ENCODE peak calls at places on chromosome 2, in five cellular contexts. One of them, this sample, is unnamed.

GRCh38 chr2:21330786-21331391 is 207.1 kb downstream of the TDRD15 start:
- DNase-seq in mammary epithelial cell: no peak
- DNase-seq in RWPE2: no peak
- DNase-seq in HCT116: no peak
- DNase-seq in IMR-90: peak; percentile 38
- DNase-seq in this sample: no peak

GRCh38 chr2:26669099-26669498 is 23.4 kb upstream of the KCNK3 start:
- DNase-seq in mammary epithelial cell: no peak
- DNase-seq in RWPE2: no peak
- DNase-seq in HCT116: no peak
- DNase-seq in IMR-90: no peak
- DNase-seq in this sample: no peak

GRCh38 chr2:34991508-34992274 is 1363.9 kb upstream of the CRIM1 start:
- DNase-seq in mammary epithelial cell: no peak
- DNase-seq in RWPE2: no peak
- DNase-seq in HCT116: no peak
- DNase-seq in IMR-90: no peak
- DNase-seq in this sample: no peak

GRCh38 chr2:11517906-11518305 is 15.9 kb upstream of the GREB1 start:
- DNase-seq in mammary epithelial cell: no peak
- DNase-seq in RWPE2: no peak
- DNase-seq in HCT116: no peak
- DNase-seq in IMR-90: no peak
- DNase-seq in this sample: no peak

GRCh38 chr2:36411962-36412444 is 56.4 kb downstream of the CRIM1 start:
- DNase-seq in mammary epithelial cell: no peak
- DNase-seq in RWPE2: no peak
- DNase-seq in HCT116: no peak
- DNase-seq in IMR-90: no peak
- DNase-seq in this sample: peak; percentile 53

GRCh38 chr2:207896525-207897295 is 127.0 kb upstream of the FZD5 start:
- DNase-seq in mammary epithelial cell: no peak
- DNase-seq in RWPE2: no peak
- DNase-seq in HCT116: no peak
- DNase-seq in IMR-90: no peak
- DNase-seq in this sample: no peak

GRCh38 chr2:181483221-181483620 is 26.0 kb downstream of the ITGA4 start:
- DNase-seq in mammary epithelial cell: no peak
- DNase-seq in RWPE2: no peak
- DNase-seq in HCT116: no peak
- DNase-seq in IMR-90: no peak
- DNase-seq in this sample: no peak

GRCh38 chr2:235555356-235555755 is 61.5 kb downstream of the AGAP1 start:
- DNase-seq in mammary epithelial cell: no peak
- DNase-seq in RWPE2: no peak
- DNase-seq in HCT116: no peak
- DNase-seq in IMR-90: no peak
- DNase-seq in this sample: no peak

GRCh38 chr2:209640358-209640757 is 131.3 kb upstream of the UNC80 start:
- DNase-seq in mammary epithelial cell: peak; percentile 66
- DNase-seq in RWPE2: no peak
- DNase-seq in HCT116: no peak
- DNase-seq in IMR-90: no peak
- DNase-seq in this sample: no peak

GRCh38 chr2:105746177-105747080 is 1.7 kb downstream of the NCK2 start:
- DNase-seq in mammary epithelial cell: peak; percentile 63
- DNase-seq in RWPE2: peak; percentile 79
- DNase-seq in HCT116: no peak
- DNase-seq in IMR-90: no peak
- DNase-seq in this sample: peak; percentile 15

GRCh38 chr2:88697361-88698026 is 6.0 kb downstream of the RPIA start:
- DNase-seq in mammary epithelial cell: no peak
- DNase-seq in RWPE2: no peak
- DNase-seq in HCT116: no peak
- DNase-seq in IMR-90: no peak
- DNase-seq in this sample: no peak

GRCh38 chr2:222915092-222915957 is 54.5 kb downstream of the ACSL3 start:
- DNase-seq in mammary epithelial cell: no peak
- DNase-seq in RWPE2: no peak
- DNase-seq in HCT116: peak; percentile 4
- DNase-seq in IMR-90: peak; percentile 41
- DNase-seq in this sample: peak; percentile 66

GRCh38 chr2:11831415-11831814 is 85.0 kb downstream of the LPIN1 start:
- DNase-seq in mammary epithelial cell: no peak
- DNase-seq in RWPE2: no peak
- DNase-seq in HCT116: no peak
- DNase-seq in IMR-90: no peak
- DNase-seq in this sample: no peak

GRCh38 chr2:192292478-192292877 is 97.7 kb upstream of the TMEFF2 start:
- DNase-seq in mammary epithelial cell: no peak
- DNase-seq in RWPE2: no peak
- DNase-seq in HCT116: no peak
- DNase-seq in IMR-90: no peak
- DNase-seq in this sample: no peak

GRCh38 chr2:226873051-226873620 is 37.3 kb downstream of the RHBDD1 start:
- DNase-seq in mammary epithelial cell: no peak
- DNase-seq in RWPE2: no peak
- DNase-seq in HCT116: no peak
- DNase-seq in IMR-90: peak; percentile 59
- DNase-seq in this sample: no peak

GRCh38 chr2:168562971-168563370 is 106.9 kb downstream of the CERS6 start:
- DNase-seq in mammary epithelial cell: no peak
- DNase-seq in RWPE2: no peak
- DNase-seq in HCT116: no peak
- DNase-seq in IMR-90: no peak
- DNase-seq in this sample: no peak

GRCh38 chr2:159960413-159960812 is 102.0 kb downstream of the PLA2R1 start:
- DNase-seq in mammary epithelial cell: peak; percentile 91
- DNase-seq in RWPE2: no peak
- DNase-seq in HCT116: peak; percentile 12
- DNase-seq in IMR-90: peak; percentile 85
- DNase-seq in this sample: peak; percentile 72

GRCh38 chr2:99682280-99683060 is 192.7 kb upstream of the REV1 start:
- DNase-seq in mammary epithelial cell: no peak
- DNase-seq in RWPE2: no peak
- DNase-seq in HCT116: no peak
- DNase-seq in IMR-90: peak; percentile 60
- DNase-seq in this sample: peak; percentile 65

GRCh38 chr2:37389984-37390765 is 45.7 kb downstream of the QPCT start:
- DNase-seq in mammary epithelial cell: peak; percentile 98
- DNase-seq in RWPE2: no peak
- DNase-seq in HCT116: peak; percentile 28
- DNase-seq in IMR-90: peak; percentile 96
- DNase-seq in this sample: peak; percentile 60

GRCh38 chr2:99615247-99615771 is 125.5 kb upstream of the REV1 start:
- DNase-seq in mammary epithelial cell: no peak
- DNase-seq in RWPE2: no peak
- DNase-seq in HCT116: peak; percentile 21
- DNase-seq in IMR-90: no peak
- DNase-seq in this sample: no peak

GRCh38 chr2:237508361-237508760 is 21.3 kb downstream of the MLPH start:
- DNase-seq in mammary epithelial cell: no peak
- DNase-seq in RWPE2: no peak
- DNase-seq in HCT116: no peak
- DNase-seq in IMR-90: no peak
- DNase-seq in this sample: no peak

GRCh38 chr2:6986894-6987487 is 69.8 kb downstream of the RNF144A start:
- DNase-seq in mammary epithelial cell: no peak
- DNase-seq in RWPE2: no peak
- DNase-seq in HCT116: no peak
- DNase-seq in IMR-90: no peak
- DNase-seq in this sample: no peak

GRCh38 chr2:227862227-227862740 is 9.1 kb upstream of the DAW1 start:
- DNase-seq in mammary epithelial cell: peak; percentile 36
- DNase-seq in RWPE2: no peak
- DNase-seq in HCT116: peak; percentile 51
- DNase-seq in IMR-90: peak; percentile 64
- DNase-seq in this sample: peak; percentile 49

GRCh38 chr2:126655500-126656310 is at the start of gene GYPC:
- DNase-seq in mammary epithelial cell: no peak
- DNase-seq in RWPE2: no peak
- DNase-seq in HCT116: no peak
- DNase-seq in IMR-90: peak; percentile 82
- DNase-seq in this sample: peak; percentile 89

GRCh38 chr2:83565231-83566025 is 893.7 kb downstream of the SUCLG1 start:
- DNase-seq in mammary epithelial cell: no peak
- DNase-seq in RWPE2: no peak
- DNase-seq in HCT116: no peak
- DNase-seq in IMR-90: no peak
- DNase-seq in this sample: no peak

GRCh38 chr2:168992591-168993349 is 38.4 kb downstream of the ABCB11 start:
- DNase-seq in mammary epithelial cell: peak; percentile 62
- DNase-seq in RWPE2: no peak
- DNase-seq in HCT116: no peak
- DNase-seq in IMR-90: no peak
- DNase-seq in this sample: peak; percentile 42

GRCh38 chr2:74741651-74742050 is 87.6 kb downstream of the SEMA4F start:
- DNase-seq in mammary epithelial cell: no peak
- DNase-seq in RWPE2: no peak
- DNase-seq in HCT116: no peak
- DNase-seq in IMR-90: no peak
- DNase-seq in this sample: no peak

GRCh38 chr2:236755278-236755840 is 185.7 kb downstream of the ACKR3 start:
- DNase-seq in mammary epithelial cell: no peak
- DNase-seq in RWPE2: no peak
- DNase-seq in HCT116: no peak
- DNase-seq in IMR-90: no peak
- DNase-seq in this sample: no peak

GRCh38 chr2:161570424-161571050 is 53.7 kb upstream of the SLC4A10 start:
- DNase-seq in mammary epithelial cell: no peak
- DNase-seq in RWPE2: no peak
- DNase-seq in HCT116: no peak
- DNase-seq in IMR-90: no peak
- DNase-seq in this sample: peak; percentile 7
- H3K4me1 ChIP-seq in mammary epithelial cell: no peaks in the 10 kb centered on the region
- H3K4me1 ChIP-seq in RWPE2: no peaks in the 10 kb centered on the region
- H3K4me1 ChIP-seq in HCT116: no peaks in the 10 kb centered on the region
- H3K4me1 ChIP-seq in IMR-90: no peaks in the 10 kb centered on the region
- H3K4me1 ChIP-seq in this sample: no peaks in the 10 kb centered on the region

GRCh38 chr2:171515672-171516298 is 6.5 kb upstream of the CYBRD1 start:
- DNase-seq in mammary epithelial cell: peak; percentile 34
- DNase-seq in RWPE2: no peak
- DNase-seq in HCT116: no peak
- DNase-seq in IMR-90: peak; percentile 68
- DNase-seq in this sample: peak; percentile 76

GRCh38 chr2:171513719-171514160 is 8.5 kb upstream of the CYBRD1 start:
- DNase-seq in mammary epithelial cell: no peak
- DNase-seq in RWPE2: no peak
- DNase-seq in HCT116: no peak
- DNase-seq in IMR-90: no peak
- DNase-seq in this sample: no peak

GRCh38 chr2:171520471-171520870 is 1.8 kb upstream of the CYBRD1 start:
- DNase-seq in mammary epithelial cell: no peak
- DNase-seq in RWPE2: no peak
- DNase-seq in HCT116: no peak
- DNase-seq in IMR-90: no peak
- DNase-seq in this sample: no peak

GRCh38 chr2:171514908-171515582 is 7.2 kb upstream of the CYBRD1 start:
- DNase-seq in mammary epithelial cell: no peak
- DNase-seq in RWPE2: no peak
- DNase-seq in HCT116: no peak
- DNase-seq in IMR-90: no peak
- DNase-seq in this sample: no peak

DNA sequence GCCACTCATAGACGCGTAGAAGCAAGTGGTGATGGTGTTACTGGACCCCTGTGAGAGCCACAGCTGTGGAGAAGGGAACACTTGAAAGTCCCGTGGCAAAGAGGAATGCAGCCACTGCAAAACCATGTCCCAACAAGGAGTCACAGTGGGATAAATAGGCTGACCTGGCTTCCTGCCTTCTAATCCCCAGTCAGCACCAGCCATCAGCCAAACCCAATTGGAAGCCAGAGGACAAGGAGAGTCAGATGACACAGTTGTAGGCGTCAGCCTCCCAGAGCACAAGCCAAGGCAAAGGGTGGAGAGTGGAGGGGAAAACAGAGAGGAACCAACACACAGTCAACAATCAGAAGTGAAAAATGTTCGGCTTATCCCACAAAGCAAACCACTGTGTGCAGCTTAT is 5.5 kb upstream of the CYBRD1 start:
- DNase-seq in mammary epithelial cell: no peak
- DNase-seq in RWPE2: no peak
- DNase-seq in HCT116: no peak
- DNase-seq in IMR-90: no peak
- DNase-seq in this sample: no peak
- H3K4me3 ChIP-seq in mammary epithelial cell: no peak overlapping the region
- H3K4me3 ChIP-seq in RWPE2: no peak overlapping the region
- H3K4me3 ChIP-seq in HCT116: no peak overlapping the region
- H3K4me3 ChIP-seq in IMR-90: no peak overlapping the region
- H3K4me3 ChIP-seq in this sample: peak overlapping the region; percentile 51

DNA sequence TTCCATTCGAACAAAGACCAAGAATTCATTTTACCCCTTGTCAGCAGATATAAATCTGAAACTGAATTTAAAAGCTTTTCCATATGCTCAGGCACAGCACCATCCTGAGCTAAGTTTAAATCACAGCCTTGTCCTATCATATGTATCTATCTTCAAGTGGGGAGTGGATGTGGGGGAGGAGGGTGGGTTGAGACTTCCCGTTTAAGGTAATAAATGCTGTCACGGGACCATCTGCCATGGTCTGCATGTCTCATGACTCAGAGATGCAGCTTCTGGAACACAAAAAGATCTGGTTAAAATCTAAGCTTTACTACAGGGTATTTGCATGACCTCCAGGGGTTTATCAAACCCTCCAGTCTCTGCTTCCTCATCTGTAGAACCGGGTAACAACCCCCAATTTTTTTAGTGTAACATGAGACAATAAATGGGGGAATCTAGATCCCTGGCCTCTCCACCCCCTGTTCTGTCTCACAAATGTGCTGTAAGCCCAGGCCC is 377.7 kb upstream of the ST6GAL2 start:
- DNase-seq in mammary epithelial cell: no peak
- DNase-seq in RWPE2: no peak
- DNase-seq in HCT116: no peak
- DNase-seq in IMR-90: no peak
- DNase-seq in this sample: no peak
- H3K9me3 ChIP-seq in mammary epithelial cell: peaks cover 23% of the 10 kb centered on the region
- H3K9me3 ChIP-seq in RWPE2: no peaks in the 10 kb centered on the region
- H3K9me3 ChIP-seq in HCT116: peaks cover 5% of the 10 kb centered on the region
- H3K9me3 ChIP-seq in IMR-90: peaks cover 16% of the 10 kb centered on the region
- H3K9me3 ChIP-seq in this sample: no peaks in the 10 kb centered on the region

GRCh38 chr2:60355849-60356261 is 197.6 kb downstream of the BCL11A start:
- DNase-seq in mammary epithelial cell: peak; percentile 20
- DNase-seq in RWPE2: no peak
- DNase-seq in HCT116: no peak
- DNase-seq in IMR-90: no peak
- DNase-seq in this sample: no peak
- H3K4me1 ChIP-seq in mammary epithelial cell: peaks cover 17% of the 10 kb centered on the region
- H3K4me1 ChIP-seq in RWPE2: no peaks in the 10 kb centered on the region
- H3K4me1 ChIP-seq in HCT116: no peaks in the 10 kb centered on the region
- H3K4me1 ChIP-seq in IMR-90: no peaks in the 10 kb centered on the region
- H3K4me1 ChIP-seq in this sample: no peaks in the 10 kb centered on the region